ENCODE peak calls at places on chromosomes 11 and 22, in eight cellular contexts. C, P, V, U, X, R, Y and D are unnamed samples.

GRCh38 chr11:101860694-101861371 is 54.0 kb upstream of the CEP126 start:
- DNase-seq in C (peak; percentile 25), P (peak; percentile 29), V (peak; percentile 25), U (no peak), X (no peak), R (peak; percentile 28), Y (peak; percentile 20), D (peak; percentile 17)

GRCh38 chr11:38543311-38543710 is 1945.3 kb upstream of the RAG2 start:
- DNase-seq in C (no peak), P (no peak), V (no peak), U (no peak), X (no peak), R (no peak), Y (no peak), D (no peak)

GRCh38 chr11:6362868-6363678 is 27.2 kb upstream of the SMPD1 start:
- DNase-seq in C (peak; percentile 63), P (peak; percentile 76), V (peak; percentile 48), U (peak; percentile 81), X (peak; percentile 60), R (peak; percentile 80), Y (peak; percentile 71), D (peak; percentile 92)

GRCh38 chr11:106998126-106998525 is 20.1 kb downstream of the GUCY1A2 start:
- DNase-seq in C (no peak), P (no peak), V (no peak), U (no peak), X (no peak), R (no peak), Y (no peak), D (no peak)

GRCh38 chr22:49564666-49565515 is 262.8 kb downstream of the BRD1 start:
- DNase-seq in C (no peak), P (no peak), V (no peak), U (no peak), X (peak; percentile 4), R (no peak), Y (no peak), D (peak; percentile 38)

GRCh38 chr11:69325446-69325845 is 31.5 kb downstream of the MYEOV start:
- DNase-seq in C (no peak), P (no peak), V (no peak), U (no peak), X (no peak), R (no peak), Y (no peak), D (no peak)

GRCh38 chr22:20205964-20206708 is 55.3 kb upstream of the CCDC188 start:
- DNase-seq in C (no peak), P (peak; percentile 78), V (no peak), U (peak; percentile 67), X (peak; percentile 38), R (no peak), Y (no peak), D (peak; percentile 77)

GRCh38 chr11:130246719-130247118 is 68.0 kb downstream of the ZBTB44 start:
- DNase-seq in C (no peak), P (no peak), V (no peak), U (no peak), X (no peak), R (no peak), Y (no peak), D (no peak)

GRCh38 chr11:74696932-74697687 is 34.1 kb downstream of the CHRDL2 start:
- DNase-seq in C (no peak), P (peak; percentile 72), V (no peak), U (peak; percentile 83), X (peak; percentile 55), R (no peak), Y (no peak), D (peak; percentile 93)

GRCh38 chr11:105856954-105857353 is 165.1 kb downstream of the MSANTD4 start:
- DNase-seq in C (no peak), P (no peak), V (no peak), U (no peak), X (no peak), R (no peak), Y (no peak), D (no peak)

GRCh38 chr22:31124290-31124689 is 1.5 kb downstream of the INPP5J start:
- DNase-seq in C (no peak), P (no peak), V (no peak), U (no peak), X (no peak), R (no peak), Y (no peak), D (no peak)

GRCh38 chr11:110991621-110992355 is 253.7 kb upstream of the POU2AF2 start:
- DNase-seq in C (peak; percentile 27), P (no peak), V (no peak), U (no peak), X (no peak), R (no peak), Y (no peak), D (peak; percentile 54)

GRCh38 chr22:31829505-31829904 is 75.7 kb downstream of the DEPDC5 start:
- DNase-seq in C (no peak), P (no peak), V (peak; percentile 54), U (no peak), X (no peak), R (no peak), Y (no peak), D (no peak)

GRCh38 chr11:13260963-13261599 is 16.5 kb upstream of the BMAL1 start:
- DNase-seq in C (no peak), P (no peak), V (no peak), U (peak; percentile 21), X (no peak), R (no peak), Y (no peak), D (peak; percentile 60)

GRCh38 chr11:124783002-124783401 is 17.2 kb downstream of the MSANTD2 start:
- DNase-seq in C (no peak), P (no peak), V (no peak), U (no peak), X (no peak), R (no peak), Y (no peak), D (no peak)

GRCh38 chr11:34928960-34929680 is 12.7 kb downstream of the PDHX start:
- DNase-seq in C (no peak), P (no peak), V (no peak), U (no peak), X (no peak), R (no peak), Y (no peak), D (no peak)

GRCh38 chr11:43268161-43268560 is 43.6 kb upstream of the API5 start:
- DNase-seq in C (peak; percentile 51), P (no peak), V (no peak), U (peak; percentile 61), X (no peak), R (no peak), Y (no peak), D (peak; percentile 72)

GRCh38 chr11:59954219-59954847 is 9.5 kb upstream of the OOSP4A start:
- DNase-seq in C (no peak), P (no peak), V (no peak), U (no peak), X (no peak), R (no peak), Y (no peak), D (no peak)

GRCh38 chr11:76783901-76784813 is 1.0 kb downstream of the TSKU start:
- DNase-seq in C (peak; percentile 22), P (peak; percentile 45), V (no peak), U (peak; percentile 68), X (no peak), R (peak; percentile 81), Y (peak; percentile 9), D (peak; percentile 91)

GRCh38 chr11:35618497-35619029 is 303 bp downstream of the FJX1 start:
- DNase-seq in C (no peak), P (peak; percentile 8), V (no peak), U (peak; percentile 16), X (no peak), R (no peak), Y (no peak), D (no peak)

GRCh38 chr11:72553748-72554147 is 119.4 kb upstream of the CLPB start:
- DNase-seq in C (no peak), P (no peak), V (no peak), U (no peak), X (no peak), R (no peak), Y (peak; percentile 5), D (no peak)

GRCh38 chr11:129208863-129209262 is 16.7 kb upstream of the ARHGAP32 start:
- DNase-seq in C (no peak), P (no peak), V (no peak), U (no peak), X (no peak), R (no peak), Y (no peak), D (no peak)

GRCh38 chr11:2378527-2379210 is 1.6 kb downstream of the CD81 start:
- DNase-seq in C (no peak), P (no peak), V (no peak), U (peak; percentile 62), X (no peak), R (no peak), Y (no peak), D (peak; percentile 61)